ENCODE peak calls at places on chromosomes 12 and 14, in six cellular contexts. One of them, this sample, is unnamed.

GRCh38 chr12:48969847-48970701 is 1.5 kb downstream of the WNT10B start:
- DNase-seq in HepG2: no peak
- DNase-seq in A549: no peak
- DNase-seq in GM12878: no peak
- DNase-seq in endothelial cell of umbilical vein: no peak
- DNase-seq in K562: peak
- DNase-seq in this sample: no peak

GRCh38 chr14:92280554-92281262 is 42.3 kb upstream of the SLC24A4 start:
- DNase-seq in HepG2: no peak
- DNase-seq in A549: no peak
- DNase-seq in GM12878: peak
- DNase-seq in endothelial cell of umbilical vein: no peak
- DNase-seq in K562: no peak
- DNase-seq in this sample: no peak

GRCh38 chr14:92959189-92959531 is 36.2 kb downstream of the CHGA start:
- DNase-seq in HepG2: no peak
- DNase-seq in A549: no peak
- DNase-seq in GM12878: no peak
- DNase-seq in endothelial cell of umbilical vein: no peak
- DNase-seq in K562: no peak
- DNase-seq in this sample: no peak

GRCh38 chr12:2686280-2686646 is 108.5 kb upstream of the FKBP4 start:
- DNase-seq in HepG2: no peak
- DNase-seq in A549: no peak
- DNase-seq in GM12878: no peak
- DNase-seq in endothelial cell of umbilical vein: no peak
- DNase-seq in K562: no peak
- DNase-seq in this sample: no peak

GRCh38 chr12:64658892-64659481 is 48.7 kb downstream of the RASSF3 start:
- DNase-seq in HepG2: no peak
- DNase-seq in A549: no peak
- DNase-seq in GM12878: no peak
- DNase-seq in endothelial cell of umbilical vein: no peak
- DNase-seq in K562: no peak
- DNase-seq in this sample: no peak

GRCh38 chr12:24562761-24563392 is 386.0 kb downstream of the BCAT1 start:
- DNase-seq in HepG2: no peak
- DNase-seq in A549: peak
- DNase-seq in GM12878: no peak
- DNase-seq in endothelial cell of umbilical vein: peak
- DNase-seq in K562: peak
- DNase-seq in this sample: no peak

GRCh38 chr12:14768823-14769405 is 34.4 kb downstream of the WBP11 start:
- DNase-seq in HepG2: no peak
- DNase-seq in A549: no peak
- DNase-seq in GM12878: peak
- DNase-seq in endothelial cell of umbilical vein: no peak
- DNase-seq in K562: no peak
- DNase-seq in this sample: no peak

GRCh38 chr14:59630281-59630963 is 53.8 kb upstream of the CCDC175 start:
- DNase-seq in HepG2: no peak
- DNase-seq in A549: no peak
- DNase-seq in GM12878: no peak
- DNase-seq in endothelial cell of umbilical vein: no peak
- DNase-seq in K562: no peak
- DNase-seq in this sample: no peak

GRCh38 chr12:132520421-132521199 is 30.7 kb downstream of the FBRSL1 start:
- DNase-seq in HepG2: no peak
- DNase-seq in A549: no peak
- DNase-seq in GM12878: no peak
- DNase-seq in endothelial cell of umbilical vein: no peak
- DNase-seq in K562: no peak
- DNase-seq in this sample: peak

GRCh38 chr12:52043386-52044212 is 7.6 kb upstream of the NR4A1 start:
- DNase-seq in HepG2: peak
- DNase-seq in A549: no peak
- DNase-seq in GM12878: no peak
- DNase-seq in endothelial cell of umbilical vein: no peak
- DNase-seq in K562: no peak
- DNase-seq in this sample: no peak
- H3K4me3 ChIP-seq in HepG2: no peak
- H3K4me3 ChIP-seq in A549: no peak
- H3K4me3 ChIP-seq in GM12878: no peak
- H3K4me3 ChIP-seq in endothelial cell of umbilical vein: no peak
- H3K4me3 ChIP-seq in K562: no peak
- H3K4me3 ChIP-seq in this sample: no peak

GRCh38 chr12:68835333-68835908 is 27.4 kb downstream of the MDM2 start:
- DNase-seq in HepG2: no peak
- DNase-seq in A549: no peak
- DNase-seq in GM12878: no peak
- DNase-seq in endothelial cell of umbilical vein: no peak
- DNase-seq in K562: no peak
- DNase-seq in this sample: no peak

GRCh38 chr12:68839183-68840147 is 31.5 kb downstream of the MDM2 start:
- DNase-seq in HepG2: no peak
- DNase-seq in A549: no peak
- DNase-seq in GM12878: no peak
- DNase-seq in endothelial cell of umbilical vein: no peak
- DNase-seq in K562: no peak
- DNase-seq in this sample: no peak

GRCh38 chr12:68837215-68837614 is 29.2 kb downstream of the MDM2 start:
- DNase-seq in HepG2: no peak
- DNase-seq in A549: no peak
- DNase-seq in GM12878: no peak
- DNase-seq in endothelial cell of umbilical vein: no peak
- DNase-seq in K562: no peak
- DNase-seq in this sample: no peak

GRCh38 chr12:68841717-68842116 is 33.7 kb downstream of the MDM2 start:
- DNase-seq in HepG2: no peak
- DNase-seq in A549: no peak
- DNase-seq in GM12878: no peak
- DNase-seq in endothelial cell of umbilical vein: no peak
- DNase-seq in K562: no peak
- DNase-seq in this sample: no peak

GRCh38 chr12:68838046-68838886 is 30.3 kb downstream of the MDM2 start:
- DNase-seq in HepG2: no peak
- DNase-seq in A549: no peak
- DNase-seq in GM12878: no peak
- DNase-seq in endothelial cell of umbilical vein: no peak
- DNase-seq in K562: no peak
- DNase-seq in this sample: no peak
- TF ChIP-seq POLR2A in HepG2: no peak
- TF ChIP-seq POLR2A in A549: no peak
- TF ChIP-seq POLR2A in GM12878: no peak
- TF ChIP-seq POLR2A in endothelial cell of umbilical vein: peak
- TF ChIP-seq POLR2A in K562: peak
- TF ChIP-seq POLR2A in this sample: no peak

DNA sequence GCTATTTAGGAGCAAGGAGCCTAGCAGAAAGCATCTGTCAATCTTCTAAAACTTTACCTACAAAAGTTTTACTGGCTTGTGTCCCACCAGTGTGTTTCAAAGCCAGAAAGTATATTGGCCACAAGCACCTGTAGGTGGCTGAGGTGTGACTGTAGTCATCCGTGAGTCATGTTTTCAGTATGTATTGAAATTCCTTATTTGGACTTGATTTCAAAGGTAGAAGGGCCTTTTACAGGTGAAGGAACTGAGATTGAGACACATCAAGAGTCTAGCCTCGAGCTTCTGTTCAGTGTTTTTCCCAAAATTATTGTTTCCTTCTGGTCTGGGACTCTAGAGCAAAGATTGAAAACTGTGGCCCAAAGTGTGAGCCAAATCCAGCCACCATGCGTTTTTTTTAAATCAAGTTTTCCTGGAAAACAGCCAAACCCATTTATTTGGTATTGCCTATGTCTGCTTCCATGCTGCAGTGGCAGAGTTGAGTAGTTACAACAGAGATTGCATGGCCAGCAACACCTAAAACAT is 195.3 kb upstream of the BCL2L14 start:
- DNase-seq in HepG2: no peak
- DNase-seq in A549: no peak
- DNase-seq in GM12878: no peak
- DNase-seq in endothelial cell of umbilical vein: peak
- DNase-seq in K562: no peak
- DNase-seq in this sample: no peak
- TF ChIP-seq MYC in HepG2: no peak
- TF ChIP-seq MYC in A549: no peak
- TF ChIP-seq MYC in GM12878: no peak
- TF ChIP-seq MYC in endothelial cell of umbilical vein: no peak
- TF ChIP-seq MYC in K562: no peak
- TF ChIP-seq MYC in this sample: no peak

DNA sequence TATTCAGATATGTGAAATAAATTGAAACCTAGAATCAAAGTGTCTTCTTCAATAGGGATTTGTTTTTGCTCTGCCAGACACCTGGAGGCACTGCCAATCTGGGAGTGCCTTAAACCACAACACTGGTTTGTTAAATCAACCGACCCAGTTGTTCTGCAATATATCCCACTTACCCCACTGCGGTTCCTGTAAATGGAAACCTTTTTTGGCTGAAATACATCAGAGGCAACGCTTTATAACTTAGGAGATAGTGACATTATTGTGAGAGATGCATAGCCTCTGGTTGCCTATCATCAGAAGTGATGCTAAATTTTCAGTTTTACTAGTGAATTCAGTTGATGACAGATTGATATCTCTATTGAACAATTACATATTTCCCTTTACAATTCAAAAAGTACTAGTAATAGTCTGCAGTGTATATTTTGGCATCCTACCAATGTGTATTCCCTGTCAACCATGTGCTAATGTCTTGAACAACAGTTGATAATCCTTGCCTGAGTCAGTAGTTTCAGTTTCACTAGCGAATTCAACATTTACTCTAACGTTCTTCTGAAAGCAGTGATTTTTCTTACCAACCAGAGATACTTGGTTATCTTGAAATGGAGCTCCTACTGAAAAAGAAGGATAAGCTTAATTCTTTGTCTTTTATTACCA is 30.5 kb downstream of the PPP2R5C start:
- DNase-seq in HepG2: no peak
- DNase-seq in A549: no peak
- DNase-seq in GM12878: no peak
- DNase-seq in endothelial cell of umbilical vein: peak
- DNase-seq in K562: no peak
- DNase-seq in this sample: no peak
- H3K4me3 ChIP-seq in HepG2: no peak
- H3K4me3 ChIP-seq in A549: no peak
- H3K4me3 ChIP-seq in GM12878: peak
- H3K4me3 ChIP-seq in endothelial cell of umbilical vein: no peak
- H3K4me3 ChIP-seq in K562: no peak
- H3K4me3 ChIP-seq in this sample: no peak

GRCh38 chr12:13102481-13103195 is 829 bp downstream of the GSG1 start:
- DNase-seq in HepG2: no peak
- DNase-seq in A549: no peak
- DNase-seq in GM12878: no peak
- DNase-seq in endothelial cell of umbilical vein: no peak
- DNase-seq in K562: no peak
- DNase-seq in this sample: peak

GRCh38 chr12:13101854-13102375 is 1.6 kb downstream of the GSG1 start:
- DNase-seq in HepG2: peak
- DNase-seq in A549: peak
- DNase-seq in GM12878: no peak
- DNase-seq in endothelial cell of umbilical vein: peak
- DNase-seq in K562: no peak
- DNase-seq in this sample: peak

GRCh38 chr12:13099910-13100609 is 3.4 kb downstream of the GSG1 start:
- DNase-seq in HepG2: no peak
- DNase-seq in A549: no peak
- DNase-seq in GM12878: no peak
- DNase-seq in endothelial cell of umbilical vein: peak
- DNase-seq in K562: no peak
- DNase-seq in this sample: peak

GRCh38 chr12:13100610-13100881 is 2.9 kb downstream of the GSG1 start:
- DNase-seq in HepG2: no peak
- DNase-seq in A549: no peak
- DNase-seq in GM12878: no peak
- DNase-seq in endothelial cell of umbilical vein: no peak
- DNase-seq in K562: no peak
- DNase-seq in this sample: no peak

DNA sequence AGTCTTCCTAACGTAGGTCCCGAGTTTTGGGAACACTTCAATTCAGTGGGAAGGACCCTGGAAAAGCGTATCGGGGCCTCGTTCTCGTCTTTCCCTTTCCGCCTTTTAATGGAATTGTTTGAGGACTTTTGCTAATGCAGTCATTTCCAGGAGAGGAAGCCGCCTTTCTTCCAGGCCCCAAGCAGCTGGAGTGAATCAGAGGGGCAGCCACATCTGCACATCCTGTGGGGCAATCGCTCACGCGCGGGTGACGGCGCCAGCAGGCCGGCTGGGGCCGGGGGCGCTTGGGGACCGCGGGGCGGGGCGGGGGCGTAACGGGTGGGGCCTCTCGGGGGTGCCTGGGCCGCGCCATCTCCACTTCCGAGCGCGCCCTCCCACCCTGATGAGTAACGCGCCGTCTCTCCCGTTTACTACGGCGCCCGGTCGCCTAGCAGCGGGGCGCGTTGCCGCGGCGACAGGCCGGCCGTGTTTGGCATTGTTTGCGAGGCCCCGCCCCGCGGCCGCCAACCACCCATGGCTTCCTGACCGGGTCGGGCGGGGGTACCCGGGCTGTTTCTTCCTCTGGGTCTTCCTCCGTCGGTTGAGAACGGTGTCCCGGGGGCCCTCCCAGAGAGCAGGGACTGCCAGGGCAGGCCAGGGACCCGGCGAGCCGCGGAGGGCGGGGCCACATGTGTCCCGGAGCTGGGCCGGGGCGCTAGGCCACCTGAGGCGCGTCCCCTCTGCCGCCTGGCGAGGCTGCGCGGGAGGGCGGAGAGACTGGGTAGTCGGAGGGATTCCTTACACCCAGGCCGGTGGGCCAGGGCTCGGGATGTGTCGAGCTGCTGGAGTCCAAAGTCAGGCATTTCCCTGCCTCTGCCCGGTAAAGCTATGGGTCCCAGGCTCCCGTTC is 2.3 kb downstream of the GSG1 start:
- DNase-seq in HepG2: peak
- DNase-seq in A549: peak
- DNase-seq in GM12878: no peak
- DNase-seq in endothelial cell of umbilical vein: peak
- DNase-seq in K562: peak
- DNase-seq in this sample: peak
- TF ChIP-seq POLR2A in HepG2: no peak
- TF ChIP-seq POLR2A in A549: peak
- TF ChIP-seq POLR2A in GM12878: no peak
- TF ChIP-seq POLR2A in endothelial cell of umbilical vein: no peak
- TF ChIP-seq POLR2A in K562: no peak
- TF ChIP-seq POLR2A in this sample: peak